ENCODE peak calls at places on chromosomes 4 and X, in ten cellular contexts. One of them, this sample, is unnamed.

GRCh38 chrX:74421181-74422028 is at the start of gene SLC16A2:
- DNase-seq in AG10803: peak
- DNase-seq in A172: peak
- DNase-seq in foreskin fibroblast: peak
- DNase-seq in AG08395: peak
- DNase-seq in suprapubic skin: peak
- DNase-seq in substantia nigra: peak
- DNase-seq in neural crest cell: peak
- DNase-seq in CD8-positive, alpha-beta memory T cell: peak
- DNase-seq in NCI-H748 treated with DMSO at 0.1 percent for 48 hours: peak
- DNase-seq in this sample: peak

GRCh38 chrX:123822965-123823364 is 36.9 kb upstream of the XIAP start:
- DNase-seq in AG10803: no peak
- DNase-seq in A172: no peak
- DNase-seq in foreskin fibroblast: peak
- DNase-seq in AG08395: no peak
- DNase-seq in suprapubic skin: no peak
- DNase-seq in substantia nigra: no peak
- DNase-seq in neural crest cell: no peak
- DNase-seq in CD8-positive, alpha-beta memory T cell: no peak
- DNase-seq in NCI-H748 treated with DMSO at 0.1 percent for 48 hours: no peak
- DNase-seq in this sample: no peak

GRCh38 chrX:1906028-1906427 is 291.2 kb downstream of the ASMT start:
- DNase-seq in AG10803: no peak
- DNase-seq in A172: no peak
- DNase-seq in foreskin fibroblast: no peak
- DNase-seq in AG08395: no peak
- DNase-seq in suprapubic skin: no peak
- DNase-seq in substantia nigra: no peak
- DNase-seq in neural crest cell: no peak
- DNase-seq in CD8-positive, alpha-beta memory T cell: no peak
- DNase-seq in NCI-H748 treated with DMSO at 0.1 percent for 48 hours: no peak
- DNase-seq in this sample: no peak

GRCh38 chr4:102663073-102663472 is 97.7 kb downstream of the MANBA start:
- DNase-seq in AG10803: peak
- DNase-seq in A172: peak
- DNase-seq in foreskin fibroblast: peak
- DNase-seq in AG08395: peak
- DNase-seq in suprapubic skin: no peak
- DNase-seq in substantia nigra: no peak
- DNase-seq in neural crest cell: no peak
- DNase-seq in CD8-positive, alpha-beta memory T cell: no peak
- DNase-seq in NCI-H748 treated with DMSO at 0.1 percent for 48 hours: no peak
- DNase-seq in this sample: peak

GRCh38 chr4:99219072-99219471 is at the start of gene ADH6:
- DNase-seq in AG10803: no peak
- DNase-seq in A172: no peak
- DNase-seq in foreskin fibroblast: no peak
- DNase-seq in AG08395: no peak
- DNase-seq in suprapubic skin: no peak
- DNase-seq in substantia nigra: no peak
- DNase-seq in neural crest cell: no peak
- DNase-seq in CD8-positive, alpha-beta memory T cell: no peak
- DNase-seq in NCI-H748 treated with DMSO at 0.1 percent for 48 hours: no peak
- DNase-seq in this sample: no peak

GRCh38 chrX:123927845-123928244 is 33.7 kb upstream of the STAG2 start:
- DNase-seq in AG10803: no peak
- DNase-seq in A172: no peak
- DNase-seq in foreskin fibroblast: no peak
- DNase-seq in AG08395: no peak
- DNase-seq in suprapubic skin: no peak
- DNase-seq in substantia nigra: no peak
- DNase-seq in neural crest cell: no peak
- DNase-seq in CD8-positive, alpha-beta memory T cell: no peak
- DNase-seq in NCI-H748 treated with DMSO at 0.1 percent for 48 hours: no peak
- DNase-seq in this sample: no peak

GRCh38 chr4:7422898-7423180 is 11.9 kb downstream of the PSAPL1 start:
- DNase-seq in AG10803: no peak
- DNase-seq in A172: no peak
- DNase-seq in foreskin fibroblast: no peak
- DNase-seq in AG08395: no peak
- DNase-seq in suprapubic skin: no peak
- DNase-seq in substantia nigra: no peak
- DNase-seq in neural crest cell: no peak
- DNase-seq in CD8-positive, alpha-beta memory T cell: no peak
- DNase-seq in NCI-H748 treated with DMSO at 0.1 percent for 48 hours: no peak
- DNase-seq in this sample: no peak

GRCh38 chrX:21940356-21940829 is at the start of gene SMS:
- DNase-seq in AG10803: peak
- DNase-seq in A172: peak
- DNase-seq in foreskin fibroblast: peak
- DNase-seq in AG08395: peak
- DNase-seq in suprapubic skin: peak
- DNase-seq in substantia nigra: peak
- DNase-seq in neural crest cell: peak
- DNase-seq in CD8-positive, alpha-beta memory T cell: peak
- DNase-seq in NCI-H748 treated with DMSO at 0.1 percent for 48 hours: peak
- DNase-seq in this sample: peak

GRCh38 chr4:53465891-53466290 is 88.5 kb downstream of the FIP1L1 start:
- DNase-seq in AG10803: no peak
- DNase-seq in A172: no peak
- DNase-seq in foreskin fibroblast: no peak
- DNase-seq in AG08395: no peak
- DNase-seq in suprapubic skin: no peak
- DNase-seq in substantia nigra: no peak
- DNase-seq in neural crest cell: no peak
- DNase-seq in CD8-positive, alpha-beta memory T cell: no peak
- DNase-seq in NCI-H748 treated with DMSO at 0.1 percent for 48 hours: no peak
- DNase-seq in this sample: no peak

GRCh38 chr4:36841583-36842326 is 402.8 kb upstream of the NWD2 start:
- DNase-seq in AG10803: no peak
- DNase-seq in A172: peak
- DNase-seq in foreskin fibroblast: no peak
- DNase-seq in AG08395: no peak
- DNase-seq in suprapubic skin: no peak
- DNase-seq in substantia nigra: no peak
- DNase-seq in neural crest cell: no peak
- DNase-seq in CD8-positive, alpha-beta memory T cell: no peak
- DNase-seq in NCI-H748 treated with DMSO at 0.1 percent for 48 hours: no peak
- DNase-seq in this sample: no peak

GRCh38 chr4:107824367-107825071 is at the start of gene SGMS2:
- DNase-seq in AG10803: peak
- DNase-seq in A172: peak
- DNase-seq in foreskin fibroblast: peak
- DNase-seq in AG08395: peak
- DNase-seq in suprapubic skin: peak
- DNase-seq in substantia nigra: peak
- DNase-seq in neural crest cell: peak
- DNase-seq in CD8-positive, alpha-beta memory T cell: no peak
- DNase-seq in NCI-H748 treated with DMSO at 0.1 percent for 48 hours: peak
- DNase-seq in this sample: peak

GRCh38 chr4:100907465-100908454 is 389.9 kb upstream of the EMCN start:
- DNase-seq in AG10803: peak
- DNase-seq in A172: peak
- DNase-seq in foreskin fibroblast: peak
- DNase-seq in AG08395: peak
- DNase-seq in suprapubic skin: no peak
- DNase-seq in substantia nigra: no peak
- DNase-seq in neural crest cell: no peak
- DNase-seq in CD8-positive, alpha-beta memory T cell: no peak
- DNase-seq in NCI-H748 treated with DMSO at 0.1 percent for 48 hours: no peak
- DNase-seq in this sample: peak

GRCh38 chr4:38512840-38513239 is 151.2 kb upstream of the KLF3 start:
- DNase-seq in AG10803: no peak
- DNase-seq in A172: no peak
- DNase-seq in foreskin fibroblast: no peak
- DNase-seq in AG08395: no peak
- DNase-seq in suprapubic skin: no peak
- DNase-seq in substantia nigra: no peak
- DNase-seq in neural crest cell: no peak
- DNase-seq in CD8-positive, alpha-beta memory T cell: no peak
- DNase-seq in NCI-H748 treated with DMSO at 0.1 percent for 48 hours: no peak
- DNase-seq in this sample: no peak

GRCh38 chr4:169823685-169824084 is 65.9 kb upstream of the HPF1 start:
- DNase-seq in AG10803: peak
- DNase-seq in A172: peak
- DNase-seq in foreskin fibroblast: peak
- DNase-seq in AG08395: peak
- DNase-seq in suprapubic skin: no peak
- DNase-seq in substantia nigra: no peak
- DNase-seq in neural crest cell: peak
- DNase-seq in CD8-positive, alpha-beta memory T cell: no peak
- DNase-seq in NCI-H748 treated with DMSO at 0.1 percent for 48 hours: no peak
- DNase-seq in this sample: peak

GRCh38 chrX:54043696-54044125 is 562 bp downstream of the PHF8 start:
- DNase-seq in AG10803: peak
- DNase-seq in A172: no peak
- DNase-seq in foreskin fibroblast: peak
- DNase-seq in AG08395: no peak
- DNase-seq in suprapubic skin: no peak
- DNase-seq in substantia nigra: no peak
- DNase-seq in neural crest cell: no peak
- DNase-seq in CD8-positive, alpha-beta memory T cell: peak
- DNase-seq in NCI-H748 treated with DMSO at 0.1 percent for 48 hours: peak
- DNase-seq in this sample: peak

GRCh38 chrX:93874554-93874953 is 200.5 kb downstream of the FAM133A start:
- DNase-seq in AG10803: no peak
- DNase-seq in A172: no peak
- DNase-seq in foreskin fibroblast: no peak
- DNase-seq in AG08395: peak
- DNase-seq in suprapubic skin: no peak
- DNase-seq in substantia nigra: no peak
- DNase-seq in neural crest cell: peak
- DNase-seq in CD8-positive, alpha-beta memory T cell: no peak
- DNase-seq in NCI-H748 treated with DMSO at 0.1 percent for 48 hours: no peak
- DNase-seq in this sample: peak

GRCh38 chrX:39950035-39950688 is 147.6 kb downstream of the BCOR start:
- DNase-seq in AG10803: peak
- DNase-seq in A172: peak
- DNase-seq in foreskin fibroblast: peak
- DNase-seq in AG08395: peak
- DNase-seq in suprapubic skin: no peak
- DNase-seq in substantia nigra: no peak
- DNase-seq in neural crest cell: no peak
- DNase-seq in CD8-positive, alpha-beta memory T cell: no peak
- DNase-seq in NCI-H748 treated with DMSO at 0.1 percent for 48 hours: no peak
- DNase-seq in this sample: peak

GRCh38 chr4:109229028-109229427 is 73.4 kb downstream of the COL25A1 start:
- DNase-seq in AG10803: no peak
- DNase-seq in A172: no peak
- DNase-seq in foreskin fibroblast: no peak
- DNase-seq in AG08395: no peak
- DNase-seq in suprapubic skin: no peak
- DNase-seq in substantia nigra: no peak
- DNase-seq in neural crest cell: no peak
- DNase-seq in CD8-positive, alpha-beta memory T cell: no peak
- DNase-seq in NCI-H748 treated with DMSO at 0.1 percent for 48 hours: no peak
- DNase-seq in this sample: no peak

GRCh38 chrX:153905481-153906095 is 1.1 kb downstream of the AVPR2 start:
- DNase-seq in AG10803: no peak
- DNase-seq in A172: no peak
- DNase-seq in foreskin fibroblast: no peak
- DNase-seq in AG08395: no peak
- DNase-seq in suprapubic skin: no peak
- DNase-seq in substantia nigra: no peak
- DNase-seq in neural crest cell: no peak
- DNase-seq in CD8-positive, alpha-beta memory T cell: no peak
- DNase-seq in NCI-H748 treated with DMSO at 0.1 percent for 48 hours: no peak
- DNase-seq in this sample: no peak